ENCODE peak calls at places on chromosomes 7 and 10, in ten cellular contexts. O is A549, W is right cardiac atrium, U is heart right ventricle, T is pancreas, I is stomach, S is suprapubic skin, N is DND-41, E is neuronal stem cell, P is brain microvascular endothelial cell. G is an unnamed sample.

GRCh38 chr10:90871279-90871760 is 454 bp upstream of the RPP30 start:
- DNase-seq in W (no peak), O (peak; percentile 89), U (no peak), E (peak; percentile 70), S (no peak), T (no peak), N (no peak), I (no peak), P (peak; percentile 83), G (peak; percentile 44)

GRCh38 chr10:132168571-132169030 is 18.1 kb upstream of the DPYSL4 start:
- DNase-seq in I (no peak), S (no peak), N (no peak), W (no peak), T (no peak), O (no peak), P (no peak), E (no peak), U (peak; percentile 11), G (no peak)

GRCh38 chr10:72034040-72034499 is 54.3 kb downstream of the SPOCK2 start:
- DNase-seq in U (no peak), T (no peak), P (no peak), W (no peak), O (no peak), S (no peak), N (no peak), E (no peak), I (no peak), G (no peak)

GRCh38 chr7:136030330-136030729 is 53.2 kb upstream of the MTPN start:
- DNase-seq in I (no peak), T (no peak), W (no peak), S (no peak), U (no peak), E (no peak), P (no peak), N (no peak), O (no peak), G (no peak)

GRCh38 chr10:70816220-70816894 is 609 bp downstream of the SGPL1 start:
- DNase-seq in S (peak; percentile 77), E (peak; percentile 59), W (peak; percentile 86), N (peak; percentile 47), T (peak; percentile 73), O (peak; percentile 87), I (peak; percentile 68), P (peak; percentile 83), U (peak; percentile 68), G (peak; percentile 42)

GRCh38 chr10:102384053-102384452 is 11.5 kb upstream of the NFKB2 start:
- DNase-seq in I (no peak), U (no peak), P (no peak), O (no peak), S (no peak), N (no peak), E (no peak), T (no peak), W (no peak), G (no peak)

GRCh38 chr10:101066146-101066889 is 4.5 kb downstream of the KAZALD1 start:
- DNase-seq in U (peak; percentile 85), S (peak; percentile 87), W (peak; percentile 95), I (peak; percentile 94), O (peak; percentile 88), P (no peak), N (no peak), T (peak; percentile 60), E (peak; percentile 54), G (no peak)

GRCh38 chr10:15172306-15172840 is 3.9 kb upstream of the NMT2 start:
- DNase-seq in N (no peak), T (no peak), U (no peak), P (no peak), W (no peak), O (no peak), I (no peak), E (no peak), S (no peak), G (no peak)

GRCh38 chr10:67788028-67788886 is 49.7 kb downstream of the DNAJC12 start:
- DNase-seq in S (no peak), U (peak; percentile 66), I (peak; percentile 74), P (peak; percentile 16), W (peak; percentile 74), O (peak; percentile 77), T (peak; percentile 55), N (peak; percentile 24), E (peak; percentile 41), G (no peak)

GRCh38 chr7:38398725-38399321 is 125.4 kb upstream of the TARP start:
- DNase-seq in I (peak; percentile 58), P (peak; percentile 37), N (peak; percentile 49), E (peak; percentile 31), U (peak; percentile 50), O (peak; percentile 53), T (peak; percentile 7), W (peak; percentile 74), S (no peak), G (no peak)

GRCh38 chr7:17444673-17445072 is 146.2 kb downstream of the AHR start:
- DNase-seq in U (no peak), T (no peak), P (peak; percentile 76), O (peak; percentile 69), I (no peak), W (no peak), N (no peak), S (no peak), E (no peak), G (no peak)

GRCh38 chr7:150430465-150431085 is 19.9 kb upstream of the GIMAP8 start:
- DNase-seq in N (peak; percentile 19), I (no peak), O (no peak), P (no peak), W (no peak), U (no peak), T (no peak), E (no peak), S (no peak), G (no peak)
- H3K27ac ChIP-seq in N (no peak overlapping the region), I (no peak overlapping the region), O (no peak overlapping the region), P (no peak overlapping the region), W (no peak overlapping the region), U (no peak overlapping the region), T (no peak overlapping the region), E (no peak overlapping the region), S (no peak overlapping the region), G (no peak overlapping the region)

GRCh38 chr7:45184326-45185027 is 26.9 kb downstream of the RAMP3 start:
- DNase-seq in U (no peak), T (no peak), E (no peak), O (no peak), P (no peak), I (peak; percentile 19), W (peak; percentile 27), N (no peak), S (peak; percentile 17), G (no peak)
- H3K27ac ChIP-seq in U (no peak overlapping the region), T (no peak overlapping the region), E (no peak overlapping the region), O (no peak overlapping the region), P (no peak overlapping the region), I (no peak overlapping the region), W (no peak overlapping the region), N (no peak overlapping the region), S (no peak overlapping the region), G (no peak overlapping the region)

GRCh38 chr7:99128076-99128950 is 15.6 kb downstream of the SMURF1 start:
- DNase-seq in T (peak; percentile 64), P (peak; percentile 43), E (no peak), O (no peak), S (no peak), N (no peak), W (no peak), U (no peak), I (no peak), G (no peak)
- H3K27ac ChIP-seq in T (peak overlapping the region; percentile 68), P (peak overlapping the region; percentile 74), E (no peak overlapping the region), O (no peak overlapping the region), S (peak overlapping the region; percentile 84), N (no peak overlapping the region), W (no peak overlapping the region), U (no peak overlapping the region), I (peak overlapping the region; percentile 81), G (peak overlapping the region; percentile 69)

GRCh38 chr10:96645191-96645721 is 58.4 kb upstream of the TM9SF3 start:
- DNase-seq in E (no peak), S (no peak), T (no peak), U (no peak), I (no peak), N (no peak), W (no peak), O (no peak), P (no peak), G (no peak)
- H3K27ac ChIP-seq in E (no peak overlapping the region), S (no peak overlapping the region), T (peak overlapping the region; percentile 36), U (no peak overlapping the region), I (no peak overlapping the region), N (no peak overlapping the region), W (no peak overlapping the region), O (no peak overlapping the region), P (no peak overlapping the region), G (no peak overlapping the region)

GRCh38 chr10:46542567-46543323 is 13.7 kb downstream of the GPRIN2 start:
- DNase-seq in P (no peak), N (no peak), U (no peak), I (peak; percentile 26), T (peak; percentile 2), W (peak; percentile 58), S (peak; percentile 57), E (no peak), O (no peak), G (no peak)
- H3K27ac ChIP-seq in P (no peak overlapping the region), N (no peak overlapping the region), U (no peak overlapping the region), I (peak overlapping the region; percentile 72), T (no peak overlapping the region), W (no peak overlapping the region), S (no peak overlapping the region), E (no peak overlapping the region), O (peak overlapping the region; percentile 89), G (no peak overlapping the region)

DNA sequence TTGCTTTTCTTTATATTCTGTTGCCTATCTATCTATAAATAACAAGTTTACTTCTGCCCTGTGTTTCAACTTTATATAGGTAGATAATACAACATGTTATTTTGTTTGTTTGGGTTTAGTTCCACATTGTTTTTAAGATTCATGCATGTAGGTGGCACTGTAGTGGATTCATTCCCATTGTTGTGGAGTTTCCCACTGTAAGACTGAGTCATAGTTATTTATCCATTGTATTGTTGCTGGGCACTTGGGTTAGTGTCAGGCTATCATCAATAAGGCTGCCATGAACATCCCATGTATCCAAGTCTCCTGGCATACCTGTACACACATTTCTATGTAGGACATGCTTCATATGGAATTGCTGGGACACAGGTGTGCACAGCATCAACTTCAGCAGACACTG is 127.7 kb downstream of the ARHGAP22 start:
- DNase-seq in U (no peak), I (no peak), P (no peak), T (no peak), E (no peak), S (no peak), O (no peak), W (no peak), N (no peak), G (no peak)
- H3K27ac ChIP-seq in U (no peak overlapping the region), I (no peak overlapping the region), P (no peak overlapping the region), T (no peak overlapping the region), E (no peak overlapping the region), S (no peak overlapping the region), O (no peak overlapping the region), W (no peak overlapping the region), N (no peak overlapping the region), G (no peak overlapping the region)

DNA sequence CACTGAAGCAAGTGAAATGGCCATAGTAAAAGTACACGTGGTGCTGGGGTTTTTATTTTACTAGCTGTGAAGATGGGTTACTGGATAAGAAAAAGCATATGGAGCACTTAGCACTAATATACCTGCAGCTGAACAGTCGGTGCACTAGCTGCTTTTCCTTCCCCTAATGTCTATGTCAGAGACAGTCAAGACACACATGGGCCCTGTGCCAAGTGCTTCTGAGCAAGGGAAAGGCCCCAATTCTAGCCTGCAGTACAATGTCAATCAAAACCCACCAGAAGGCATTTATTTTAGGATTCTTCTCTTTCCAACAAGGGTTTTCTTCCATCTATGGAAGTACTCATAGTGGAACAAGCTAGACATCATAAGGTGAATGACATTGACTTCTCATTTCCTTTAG is 716.7 kb downstream of the CCSER2 start:
- DNase-seq in T (no peak), U (no peak), I (no peak), E (no peak), N (no peak), W (no peak), S (no peak), P (no peak), O (no peak), G (no peak)
- H3K27ac ChIP-seq in T (no peak overlapping the region), U (no peak overlapping the region), I (no peak overlapping the region), E (no peak overlapping the region), N (no peak overlapping the region), W (no peak overlapping the region), S (no peak overlapping the region), P (no peak overlapping the region), O (no peak overlapping the region), G (no peak overlapping the region)

G was measured in substantia nigra.